ENCODE peak calls at places on chromosomes 4 and X, in four cellular contexts. One of them, this sample, is unnamed.

GRCh38 chr4:3441501-3442459 is at the start of gene HGFAC:
- DNase-seq in HepG2: peak
- DNase-seq in GM12878: no peak
- DNase-seq in SK-N-SH: no peak
- DNase-seq in this sample: no peak

GRCh38 chr4:188728359-188728758 is 589.1 kb downstream of the TRIML1 start:
- DNase-seq in GM12878: no peak
- DNase-seq in SK-N-SH: no peak
- DNase-seq in HepG2: no peak
- DNase-seq in this sample: no peak

GRCh38 chr4:123046096-123046495 is 123.7 kb upstream of the NUDT6 start:
- DNase-seq in SK-N-SH: no peak
- DNase-seq in GM12878: no peak
- DNase-seq in HepG2: no peak
- DNase-seq in this sample: no peak

GRCh38 chrX:8067754-8068469 is 103.2 kb downstream of the VCX2 start:
- DNase-seq in GM12878: no peak
- DNase-seq in SK-N-SH: no peak
- DNase-seq in HepG2: no peak
- DNase-seq in this sample: no peak

GRCh38 chr4:93829531-93830089 is 1.1 kb downstream of the ATOH1 start:
- DNase-seq in SK-N-SH: peak
- DNase-seq in GM12878: no peak
- DNase-seq in HepG2: no peak
- DNase-seq in this sample: peak

GRCh38 chr4:102180080-102180479 is 165.2 kb downstream of the SLC39A8 start:
- DNase-seq in HepG2: no peak
- DNase-seq in GM12878: no peak
- DNase-seq in SK-N-SH: peak
- DNase-seq in this sample: no peak

GRCh38 chr4:117481742-117482141 is 396.4 kb upstream of the TRAM1L1 start:
- DNase-seq in GM12878: no peak
- DNase-seq in HepG2: no peak
- DNase-seq in SK-N-SH: no peak
- DNase-seq in this sample: no peak

GRCh38 chr4:80787306-80787705 is 243.2 kb upstream of the BMP3 start:
- DNase-seq in SK-N-SH: no peak
- DNase-seq in HepG2: no peak
- DNase-seq in GM12878: no peak
- DNase-seq in this sample: no peak

GRCh38 chrX:1673337-1673736 is 58.5 kb downstream of the ASMT start:
- DNase-seq in SK-N-SH: peak
- DNase-seq in GM12878: no peak
- DNase-seq in HepG2: peak
- DNase-seq in this sample: peak
- TF ChIP-seq TCF12 in SK-N-SH: no peak
- TF ChIP-seq TCF12 in GM12878: no peak
- TF ChIP-seq TCF12 in HepG2: no peak
- TF ChIP-seq TCF12 in this sample: no peak

GRCh38 chr4:185165605-185166063 is 22.6 kb downstream of the SLC25A4 start:
- DNase-seq in HepG2: no peak
- DNase-seq in SK-N-SH: no peak
- DNase-seq in GM12878: peak
- DNase-seq in this sample: no peak
- TF ChIP-seq TCF12 in HepG2: no peak
- TF ChIP-seq TCF12 in SK-N-SH: no peak
- TF ChIP-seq TCF12 in GM12878: no peak
- TF ChIP-seq TCF12 in this sample: no peak

DNA sequence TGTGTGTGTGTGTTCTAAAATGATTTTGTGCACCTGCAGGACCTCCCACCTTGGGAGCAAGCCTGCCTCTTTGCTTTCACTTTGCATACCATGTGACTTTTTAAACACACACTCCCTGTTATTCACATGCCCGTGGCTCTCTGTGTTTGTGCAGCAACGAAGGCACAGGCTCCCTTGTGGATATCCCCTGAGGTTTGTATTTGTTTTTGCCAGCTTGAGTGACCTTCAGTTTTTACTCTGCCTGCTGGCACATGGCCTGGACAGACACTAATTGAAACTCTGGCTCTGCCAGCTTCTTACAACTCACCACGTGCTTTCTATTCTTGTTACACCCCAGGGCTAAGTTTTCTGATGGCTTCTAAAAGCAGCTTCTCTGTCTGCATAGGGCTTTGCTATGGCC is 885.8 kb downstream of the SH3BGRL start:
- DNase-seq in SK-N-SH: no peak
- DNase-seq in HepG2: no peak
- DNase-seq in GM12878: no peak
- DNase-seq in this sample: no peak
- TF ChIP-seq TCF12 in SK-N-SH: no peak
- TF ChIP-seq TCF12 in HepG2: no peak
- TF ChIP-seq TCF12 in GM12878: no peak
- TF ChIP-seq TCF12 in this sample: no peak

GRCh38 chr4:13985824-13986223 is 358.3 kb upstream of the BOD1L1 start:
- DNase-seq in HepG2: no peak
- DNase-seq in GM12878: no peak
- DNase-seq in SK-N-SH: no peak
- DNase-seq in this sample: no peak
- TF ChIP-seq TCF12 in HepG2: no peak
- TF ChIP-seq TCF12 in GM12878: no peak
- TF ChIP-seq TCF12 in SK-N-SH: no peak
- TF ChIP-seq TCF12 in this sample: no peak